ENCODE peak calls at places on chromosomes 6 and 20, in nine cellular contexts. V is vagina, P is stomach, I is upper lobe of left lung, Y is sigmoid colon, W is HCT116, B is prostate gland, F is GM12878, R is transverse colon. U is an unnamed sample.

GRCh38 chr6:7912024-7912423 is 1.4 kb upstream of the TXNDC5 start:
- DNase-seq in B (no peak), V (peak), Y (peak), P (no peak), F (no peak), R (no peak), W (no peak), I (no peak), U (no peak)

GRCh38 chr6:44128020-44128917 is 915 bp downstream of the TMEM63B start:
- DNase-seq in R (peak), I (peak), W (no peak), B (peak), Y (peak), V (no peak), F (no peak), P (peak), U (no peak)

GRCh38 chr20:6920991-6921613 is 153.6 kb downstream of the BMP2 start:
- DNase-seq in V (no peak), B (no peak), P (no peak), I (no peak), Y (no peak), R (no peak), F (no peak), W (no peak), U (no peak)

GRCh38 chr6:160029525-160029924 is 60.6 kb downstream of the IGF2R start:
- DNase-seq in F (no peak), Y (no peak), P (no peak), I (no peak), V (peak), W (no peak), R (no peak), B (no peak), U (no peak)

GRCh38 chr6:107690546-107690863 is 133.6 kb downstream of the SCML4 start:
- DNase-seq in F (no peak), P (no peak), V (no peak), Y (no peak), W (no peak), I (no peak), B (no peak), R (no peak), U (no peak)

GRCh38 chr6:42041131-42042055 is 8.9 kb upstream of the TAF8 start:
- DNase-seq in F (no peak), R (no peak), W (no peak), B (no peak), V (no peak), P (no peak), I (no peak), Y (peak), U (no peak)

GRCh38 chr6:140311146-140311545 is 936.7 kb upstream of the CITED2 start:
- DNase-seq in V (no peak), P (no peak), Y (no peak), F (no peak), W (no peak), R (no peak), I (no peak), B (no peak), U (no peak)

GRCh38 chr6:134257516-134257915 is 60.4 kb downstream of the SGK1 start:
- DNase-seq in I (no peak), Y (no peak), W (no peak), B (no peak), P (no peak), V (no peak), F (no peak), R (no peak), U (no peak)

GRCh38 chr20:542777-543368 is 717 bp downstream of the CSNK2A1 start:
- DNase-seq in R (peak), F (no peak), B (no peak), P (peak), I (peak), W (no peak), V (no peak), Y (no peak), U (no peak)

DNA sequence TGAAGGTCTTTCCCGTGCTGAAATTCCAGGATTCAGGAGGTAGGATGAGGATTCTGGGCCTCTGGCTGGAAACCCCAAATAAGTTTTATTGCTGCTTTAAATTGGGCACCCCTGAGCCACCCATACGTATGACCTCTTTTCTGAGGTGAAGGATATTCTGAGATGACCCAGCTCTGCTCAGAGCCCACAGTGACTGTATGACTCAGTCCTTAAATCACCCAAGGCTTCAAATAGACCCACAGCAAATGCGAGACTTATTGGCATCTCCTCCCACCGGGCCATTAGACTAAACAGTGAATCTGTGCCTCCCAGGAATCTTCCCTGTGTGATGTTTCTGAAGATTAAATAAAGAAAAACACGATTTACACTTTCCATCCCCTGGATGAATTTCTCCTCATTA is 9.5 kb downstream of the SIRPG start:
- DNase-seq in P (no peak), B (no peak), Y (no peak), W (no peak), F (no peak), V (no peak), I (no peak), R (no peak), U (no peak)
- TF ChIP-seq POLR2AphosphoS5 in P (no peak), B (no peak), Y (no peak), W (no peak), F (no peak), V (no peak), I (no peak), R (no peak), U (no peak)

GRCh38 chr6:166382933-166383816 is at the start of gene MPC1:
- DNase-seq in Y (peak), W (peak), R (peak), I (peak), P (peak), V (peak), F (peak), B (peak), U (peak)
- TF ChIP-seq POLR2A in Y (peak), W (peak), R (peak), I (no peak), P (no peak), V (no peak), F (peak), B (peak), U (peak)

DNA sequence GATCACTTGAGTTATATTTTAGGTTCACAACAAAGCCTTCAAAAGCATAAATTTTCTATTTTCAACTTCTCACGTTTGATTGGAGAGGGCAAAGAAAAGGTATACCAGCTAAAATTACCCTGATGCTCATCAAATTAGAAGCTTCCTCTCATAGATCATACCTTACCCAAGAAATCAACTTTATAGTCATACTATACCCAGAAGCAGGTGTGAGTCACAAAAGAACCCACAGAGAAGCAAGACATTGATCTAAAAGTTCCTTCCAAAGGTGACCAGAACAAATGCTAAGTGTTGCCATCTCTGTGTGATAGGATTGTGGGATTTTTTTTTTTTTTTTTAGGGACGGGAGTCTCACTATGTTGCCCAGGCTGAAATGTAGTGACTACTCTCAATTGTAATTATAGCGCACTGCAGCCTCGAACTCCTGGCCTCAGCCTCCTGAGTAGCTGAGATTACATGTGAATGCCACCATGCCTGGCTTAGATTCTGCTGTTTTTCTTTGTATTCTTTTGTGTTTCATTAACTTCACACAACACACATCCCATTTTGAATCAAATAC is 3.3 kb downstream of the EIF2S2 start:
- DNase-seq in P (no peak), B (no peak), W (no peak), I (no peak), R (no peak), F (no peak), Y (no peak), V (no peak), U (no peak)
- TF ChIP-seq POLR2AphosphoS5 in P (no peak), B (no peak), W (no peak), I (no peak), R (no peak), F (no peak), Y (no peak), V (no peak), U (no peak)

GRCh38 chr6:79947191-79948173 is at the start of gene ELOVL4:
- DNase-seq in Y (peak), I (no peak), W (no peak), P (peak), V (no peak), B (peak), R (peak), F (no peak), U (peak)
- TF ChIP-seq POLR2A in Y (peak), I (no peak), W (no peak), P (no peak), V (no peak), B (no peak), R (peak), F (peak), U (no peak)